ENCODE peak calls at places on chromosome 3, in four cellular contexts. D is heart right ventricle, C is head of caudate nucleus, I is kidney epithelial cell. N is an unnamed sample.
A peak's percentile ranks its signal among the peaks of the same experiment; 100 is the strongest.

GRCh38 chr3:133792171-133792763 is 13.3 kb upstream of the SRPRB start:
- DNase-seq in I (no peak), D (no peak), C (no peak), N (no peak)

GRCh38 chr3:177589921-177590336 is 392.6 kb upstream of the TBL1XR1 start:
- DNase-seq in C (no peak), I (peak; percentile 99), D (no peak), N (no peak)

GRCh38 chr3:111750278-111750884 is 108.7 kb upstream of the PHLDB2 start:
- DNase-seq in C (no peak), I (no peak), D (no peak), N (no peak)

GRCh38 chr3:13076255-13076654 is 3.0 kb upstream of the IQSEC1 start:
- DNase-seq in I (no peak), C (no peak), D (no peak), N (no peak)

GRCh38 chr3:186170516-186170915 is 61.6 kb upstream of the ETV5 start:
- DNase-seq in D (no peak), C (no peak), I (no peak), N (no peak)

GRCh38 chr3:190121061-190121765 is 516 bp upstream of the P3H2 start:
- DNase-seq in D (no peak), C (no peak), I (no peak), N (no peak)

GRCh38 chr3:101228441-101228840 is 91.9 kb downstream of the IMPG2 start:
- DNase-seq in D (no peak), I (no peak), C (no peak), N (no peak)

GRCh38 chr3:14127516-14128161 is 2.8 kb downstream of the TMEM43 start:
- DNase-seq in C (no peak), I (no peak), D (no peak), N (no peak)

GRCh38 chr3:17025594-17026139 is 140.9 kb downstream of the PLCL2 start:
- DNase-seq in C (peak; percentile 16), D (no peak), I (no peak), N (no peak)

GRCh38 chr3:143634991-143635390 is 213.3 kb downstream of the SLC9A9 start:
- DNase-seq in C (no peak), D (no peak), I (no peak), N (no peak)

GRCh38 chr3:10883478-10884234 is 67.6 kb downstream of the SLC6A11 start:
- DNase-seq in I (no peak), C (no peak), D (no peak), N (peak; percentile 23)

GRCh38 chr3:9111349-9112265 is 137.8 kb downstream of the SRGAP3 start:
- DNase-seq in C (peak; percentile 44), D (peak; percentile 23), I (no peak), N (peak; percentile 84)

GRCh38 chr3:29440321-29441019 is 159.6 kb downstream of the RBMS3 start:
- DNase-seq in I (peak; percentile 5), C (no peak), D (no peak), N (no peak)

GRCh38 chr3:63061449-63061848 is 186.2 kb upstream of the CADPS start:
- DNase-seq in I (no peak), D (no peak), C (no peak), N (no peak)

GRCh38 chr3:9715764-9716437 is 12.3 kb downstream of the CPNE9 start:
- DNase-seq in I (peak; percentile 38), D (peak; percentile 46), C (no peak), N (peak; percentile 85)

GRCh38 chr3:48426944-48427629 is 2.8 kb downstream of the PLXNB1 start:
- DNase-seq in C (peak; percentile 38), D (no peak), I (no peak), N (no peak)

GRCh38 chr3:9916346-9916733 is 558 bp upstream of the IL17RC start:
- DNase-seq in C (no peak), I (no peak), D (no peak), N (no peak)

N was measured in Ammon's horn.